ENCODE peak calls at places on chromosomes 7 and 10, in seven cellular contexts. One of them, this sample, is unnamed. For H3K4me1 and H3K27me3, the result is how much of the 10 kb centered on the place peaks cover.

GRCh38 chr7:122448893-122449589 is 144.5 kb upstream of the FEZF1 start:
- DNase-seq in spleen: no peak
- DNase-seq in neural progenitor cell: peak
- DNase-seq in prostate gland: no peak
- DNase-seq in Peyer's patch: no peak
- DNase-seq in mammary epithelial cell: no peak
- DNase-seq in aorta: no peak
- DNase-seq in this sample: no peak

GRCh38 chr7:101743995-101744360 is 73.4 kb upstream of the CUX1 start:
- DNase-seq in Peyer's patch: no peak
- DNase-seq in aorta: no peak
- DNase-seq in prostate gland: no peak
- DNase-seq in spleen: no peak
- DNase-seq in mammary epithelial cell: no peak
- DNase-seq in neural progenitor cell: peak
- DNase-seq in this sample: no peak

GRCh38 chr7:99562832-99563231 is 4.4 kb downstream of the ZNF655 start:
- DNase-seq in Peyer's patch: no peak
- DNase-seq in neural progenitor cell: no peak
- DNase-seq in aorta: no peak
- DNase-seq in spleen: no peak
- DNase-seq in prostate gland: no peak
- DNase-seq in mammary epithelial cell: peak
- DNase-seq in this sample: no peak

GRCh38 chr7:101891936-101892640 is 74.7 kb downstream of the CUX1 start:
- DNase-seq in prostate gland: no peak
- DNase-seq in aorta: no peak
- DNase-seq in mammary epithelial cell: no peak
- DNase-seq in spleen: no peak
- DNase-seq in neural progenitor cell: no peak
- DNase-seq in Peyer's patch: no peak
- DNase-seq in this sample: no peak

GRCh38 chr10:58028597-58029366 is 238.9 kb downstream of the IPMK start:
- DNase-seq in Peyer's patch: no peak
- DNase-seq in prostate gland: no peak
- DNase-seq in aorta: no peak
- DNase-seq in mammary epithelial cell: peak
- DNase-seq in spleen: no peak
- DNase-seq in neural progenitor cell: no peak
- DNase-seq in this sample: no peak

GRCh38 chr10:73780966-73781365 is 882 bp upstream of the CHCHD1 start:
- DNase-seq in spleen: no peak
- DNase-seq in neural progenitor cell: no peak
- DNase-seq in Peyer's patch: no peak
- DNase-seq in mammary epithelial cell: no peak
- DNase-seq in aorta: peak
- DNase-seq in prostate gland: no peak
- DNase-seq in this sample: no peak

GRCh38 chr7:55971045-55971444 is 6.7 kb downstream of the NIPSNAP2 start:
- DNase-seq in Peyer's patch: no peak
- DNase-seq in mammary epithelial cell: no peak
- DNase-seq in spleen: no peak
- DNase-seq in aorta: no peak
- DNase-seq in prostate gland: no peak
- DNase-seq in neural progenitor cell: no peak
- DNase-seq in this sample: no peak

GRCh38 chr7:51315393-51316261 is 982 bp downstream of the COBL start:
- DNase-seq in neural progenitor cell: peak
- DNase-seq in Peyer's patch: peak
- DNase-seq in mammary epithelial cell: peak
- DNase-seq in spleen: no peak
- DNase-seq in prostate gland: peak
- DNase-seq in aorta: no peak
- DNase-seq in this sample: no peak

GRCh38 chr7:138359891-138360582 is 100.0 kb upstream of the TRIM24 start:
- DNase-seq in prostate gland: no peak
- DNase-seq in mammary epithelial cell: no peak
- DNase-seq in Peyer's patch: no peak
- DNase-seq in neural progenitor cell: no peak
- DNase-seq in spleen: no peak
- DNase-seq in aorta: no peak
- DNase-seq in this sample: peak

GRCh38 chr10:69321037-69321715 is 42.9 kb downstream of the HK1 start:
- DNase-seq in prostate gland: no peak
- DNase-seq in mammary epithelial cell: no peak
- DNase-seq in aorta: peak
- DNase-seq in neural progenitor cell: no peak
- DNase-seq in Peyer's patch: no peak
- DNase-seq in spleen: no peak
- DNase-seq in this sample: no peak

GRCh38 chr10:37952051-37952815 is 24.2 kb downstream of the ZNF25 start:
- DNase-seq in mammary epithelial cell: no peak
- DNase-seq in prostate gland: no peak
- DNase-seq in Peyer's patch: no peak
- DNase-seq in spleen: no peak
- DNase-seq in aorta: no peak
- DNase-seq in neural progenitor cell: no peak
- DNase-seq in this sample: no peak

GRCh38 chr7:88357794-88358533 is 51.3 kb upstream of the STEAP4 start:
- DNase-seq in mammary epithelial cell: peak
- DNase-seq in neural progenitor cell: no peak
- DNase-seq in spleen: no peak
- DNase-seq in aorta: no peak
- DNase-seq in Peyer's patch: no peak
- DNase-seq in prostate gland: no peak
- DNase-seq in this sample: no peak

GRCh38 chr7:4851459-4852422 is 10.1 kb downstream of the PAPOLB start:
- DNase-seq in Peyer's patch: no peak
- DNase-seq in spleen: no peak
- DNase-seq in mammary epithelial cell: peak
- DNase-seq in aorta: no peak
- DNase-seq in neural progenitor cell: no peak
- DNase-seq in prostate gland: no peak
- DNase-seq in this sample: no peak

GRCh38 chr7:151381333-151382078 is 28.3 kb downstream of the WDR86 start:
- DNase-seq in aorta: no peak
- DNase-seq in spleen: peak
- DNase-seq in mammary epithelial cell: no peak
- DNase-seq in neural progenitor cell: peak
- DNase-seq in prostate gland: no peak
- DNase-seq in Peyer's patch: peak
- DNase-seq in this sample: peak

GRCh38 chr7:25851332-25852248 is 300.4 kb upstream of the NFE2L3 start:
- DNase-seq in Peyer's patch: peak
- DNase-seq in neural progenitor cell: peak
- DNase-seq in prostate gland: peak
- DNase-seq in spleen: peak
- DNase-seq in mammary epithelial cell: peak
- DNase-seq in aorta: peak
- DNase-seq in this sample: peak

GRCh38 chr7:41975854-41976253 is 261.2 kb downstream of the GLI3 start:
- DNase-seq in neural progenitor cell: no peak
- DNase-seq in prostate gland: no peak
- DNase-seq in Peyer's patch: no peak
- DNase-seq in spleen: no peak
- DNase-seq in mammary epithelial cell: no peak
- DNase-seq in aorta: no peak
- DNase-seq in this sample: no peak

GRCh38 chr7:41976411-41976810 is 260.6 kb downstream of the GLI3 start:
- DNase-seq in mammary epithelial cell: no peak
- DNase-seq in spleen: no peak
- DNase-seq in Peyer's patch: no peak
- DNase-seq in aorta: no peak
- DNase-seq in prostate gland: no peak
- DNase-seq in neural progenitor cell: no peak
- DNase-seq in this sample: no peak

GRCh38 chr7:41974835-41975234 is 262.2 kb downstream of the GLI3 start:
- DNase-seq in Peyer's patch: no peak
- DNase-seq in prostate gland: no peak
- DNase-seq in mammary epithelial cell: no peak
- DNase-seq in spleen: no peak
- DNase-seq in neural progenitor cell: no peak
- DNase-seq in aorta: no peak
- DNase-seq in this sample: no peak

GRCh38 chr7:41978858-41979257 is 258.2 kb downstream of the GLI3 start:
- DNase-seq in mammary epithelial cell: no peak
- DNase-seq in spleen: no peak
- DNase-seq in prostate gland: no peak
- DNase-seq in Peyer's patch: no peak
- DNase-seq in aorta: no peak
- DNase-seq in neural progenitor cell: no peak
- DNase-seq in this sample: no peak

GRCh38 chr7:41977165-41977651 is 259.8 kb downstream of the GLI3 start:
- DNase-seq in spleen: no peak
- DNase-seq in mammary epithelial cell: peak
- DNase-seq in Peyer's patch: no peak
- DNase-seq in prostate gland: no peak
- DNase-seq in aorta: no peak
- DNase-seq in neural progenitor cell: peak
- DNase-seq in this sample: no peak
- H3K4me3 ChIP-seq in spleen: no peak
- H3K4me3 ChIP-seq in mammary epithelial cell: no peak
- H3K4me3 ChIP-seq in Peyer's patch: no peak
- H3K4me3 ChIP-seq in prostate gland: no peak
- H3K4me3 ChIP-seq in aorta: no peak
- H3K4me3 ChIP-seq in neural progenitor cell: no peak
- H3K4me3 ChIP-seq in this sample: no peak

DNA sequence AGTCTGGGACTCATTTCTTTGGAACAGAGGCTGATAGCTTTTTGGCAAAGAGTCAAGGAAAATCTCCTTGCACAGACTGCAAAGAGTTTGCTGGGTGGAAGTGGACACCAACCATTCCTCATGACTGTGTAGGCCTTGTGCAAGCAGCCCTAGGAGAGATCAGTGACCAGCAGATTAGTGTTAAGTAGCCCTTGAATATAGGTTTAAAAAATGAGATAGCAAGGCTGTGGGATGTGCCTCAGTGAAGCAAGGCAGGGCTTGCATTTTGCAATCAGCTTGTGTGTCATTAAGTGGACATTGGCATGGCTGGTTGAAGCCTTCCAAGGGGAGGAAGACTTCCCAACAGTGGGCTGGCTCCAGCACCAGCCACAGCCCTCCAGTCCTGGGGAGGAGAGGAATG is 341.5 kb downstream of the PLXNA4 start:
- DNase-seq in neural progenitor cell: no peak
- DNase-seq in Peyer's patch: no peak
- DNase-seq in prostate gland: no peak
- DNase-seq in aorta: no peak
- DNase-seq in spleen: peak
- DNase-seq in mammary epithelial cell: no peak
- DNase-seq in this sample: no peak
- H3K4me1 ChIP-seq in neural progenitor cell: under half
- H3K4me1 ChIP-seq in Peyer's patch: under half
- H3K4me1 ChIP-seq in prostate gland: under half
- H3K4me1 ChIP-seq in aorta: under half
- H3K4me1 ChIP-seq in spleen: under half
- H3K4me1 ChIP-seq in mammary epithelial cell: under half
- H3K4me1 ChIP-seq in this sample: under half

GRCh38 chr10:27746364-27747095 is 911 bp upstream of the MKX start:
- DNase-seq in mammary epithelial cell: peak
- DNase-seq in prostate gland: no peak
- DNase-seq in Peyer's patch: no peak
- DNase-seq in neural progenitor cell: peak
- DNase-seq in spleen: no peak
- DNase-seq in aorta: no peak
- DNase-seq in this sample: peak
- H3K27me3 ChIP-seq in mammary epithelial cell: half or more
- H3K27me3 ChIP-seq in prostate gland: under half
- H3K27me3 ChIP-seq in Peyer's patch: under half
- H3K27me3 ChIP-seq in neural progenitor cell: half or more
- H3K27me3 ChIP-seq in spleen: half or more
- H3K27me3 ChIP-seq in aorta: under half
- H3K27me3 ChIP-seq in this sample: half or more

GRCh38 chr10:101829561-101830315 is 11.5 kb upstream of the OGA start:
- DNase-seq in aorta: no peak
- DNase-seq in Peyer's patch: peak
- DNase-seq in spleen: peak
- DNase-seq in neural progenitor cell: peak
- DNase-seq in prostate gland: peak
- DNase-seq in mammary epithelial cell: no peak
- DNase-seq in this sample: peak
- H3K4me3 ChIP-seq in aorta: no peak
- H3K4me3 ChIP-seq in Peyer's patch: peak
- H3K4me3 ChIP-seq in spleen: peak
- H3K4me3 ChIP-seq in neural progenitor cell: peak
- H3K4me3 ChIP-seq in prostate gland: peak
- H3K4me3 ChIP-seq in mammary epithelial cell: peak
- H3K4me3 ChIP-seq in this sample: peak

GRCh38 chr7:143250199-143250598 is 13.0 kb upstream of the GSTK1 start:
- DNase-seq in Peyer's patch: no peak
- DNase-seq in spleen: no peak
- DNase-seq in prostate gland: no peak
- DNase-seq in aorta: no peak
- DNase-seq in mammary epithelial cell: no peak
- DNase-seq in neural progenitor cell: no peak
- DNase-seq in this sample: no peak
- H3K4me1 ChIP-seq in Peyer's patch: under half
- H3K4me1 ChIP-seq in spleen: under half
- H3K4me1 ChIP-seq in prostate gland: under half
- H3K4me1 ChIP-seq in aorta: under half
- H3K4me1 ChIP-seq in mammary epithelial cell: under half
- H3K4me1 ChIP-seq in neural progenitor cell: under half
- H3K4me1 ChIP-seq in this sample: under half

DNA sequence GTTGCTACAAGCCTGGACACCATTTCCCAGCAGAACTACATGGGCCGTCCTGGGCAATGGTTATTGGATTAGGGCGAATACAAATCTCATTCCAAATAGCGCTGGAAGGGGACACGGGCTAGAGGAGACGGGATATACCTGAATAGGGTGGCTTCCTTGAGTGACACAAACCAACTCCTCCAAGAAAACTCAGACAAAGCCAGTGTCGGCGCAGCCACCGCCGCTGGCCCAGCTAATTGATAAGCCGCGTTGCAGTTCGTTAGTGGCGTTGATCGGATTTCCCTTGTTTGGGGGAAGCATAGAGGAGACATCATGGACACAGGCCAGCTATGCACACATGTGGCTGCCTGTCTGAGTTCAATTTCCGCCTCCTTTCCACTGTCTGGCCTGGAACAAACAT is 55.7 kb downstream of the EBF3 start:
- DNase-seq in neural progenitor cell: no peak
- DNase-seq in Peyer's patch: peak
- DNase-seq in prostate gland: no peak
- DNase-seq in spleen: no peak
- DNase-seq in aorta: no peak
- DNase-seq in mammary epithelial cell: no peak
- DNase-seq in this sample: peak
- H3K27me3 ChIP-seq in neural progenitor cell: under half
- H3K27me3 ChIP-seq in Peyer's patch: under half
- H3K27me3 ChIP-seq in prostate gland: under half
- H3K27me3 ChIP-seq in spleen: under half
- H3K27me3 ChIP-seq in aorta: under half
- H3K27me3 ChIP-seq in mammary epithelial cell: under half
- H3K27me3 ChIP-seq in this sample: under half